ENCODE peak calls at places on chromosomes 7 and 10, in nine cellular contexts. One of them, this sample, is unnamed.

GRCh38 chr7:30505174-30505697 is 607 bp upstream of the GGCT start:
- ATAC-seq in right lobe of liver: no peak
- ATAC-seq in PC-3: peak; percentile 16
- ATAC-seq in heart left ventricle: peak; percentile 23
- ATAC-seq in IMR-90: peak; percentile 42
- ATAC-seq in left lung: peak; percentile 11
- ATAC-seq in pancreas: peak; percentile 34
- ATAC-seq in gastrocnemius medialis: no peak
- ATAC-seq in lung: no peak
- ATAC-seq in this sample: no peak

GRCh38 chr10:110865184-110865803 is 6.4 kb upstream of the PDCD4 start:
- ATAC-seq in IMR-90: peak; percentile 80
- ATAC-seq in pancreas: no peak
- ATAC-seq in left lung: peak; percentile 78
- ATAC-seq in gastrocnemius medialis: peak; percentile 60
- ATAC-seq in right lobe of liver: peak; percentile 32
- ATAC-seq in lung: peak; percentile 29
- ATAC-seq in heart left ventricle: peak; percentile 53
- ATAC-seq in PC-3: peak; percentile 98
- ATAC-seq in this sample: peak; percentile 72

GRCh38 chr10:29881336-29881751 is 178.0 kb downstream of the JCAD start:
- ATAC-seq in left lung: peak; percentile 16
- ATAC-seq in gastrocnemius medialis: peak; percentile 60
- ATAC-seq in IMR-90: no peak
- ATAC-seq in PC-3: no peak
- ATAC-seq in lung: no peak
- ATAC-seq in right lobe of liver: no peak
- ATAC-seq in pancreas: no peak
- ATAC-seq in heart left ventricle: peak; percentile 81
- ATAC-seq in this sample: peak; percentile 78

GRCh38 chr10:21981118-21981517 is 22.4 kb downstream of the DNAJC1 start:
- ATAC-seq in gastrocnemius medialis: no peak
- ATAC-seq in lung: no peak
- ATAC-seq in pancreas: no peak
- ATAC-seq in IMR-90: no peak
- ATAC-seq in right lobe of liver: no peak
- ATAC-seq in heart left ventricle: no peak
- ATAC-seq in PC-3: no peak
- ATAC-seq in left lung: no peak
- ATAC-seq in this sample: no peak

GRCh38 chr7:47622586-47622945 is 40.7 kb upstream of the TNS3 start:
- ATAC-seq in right lobe of liver: no peak
- ATAC-seq in gastrocnemius medialis: no peak
- ATAC-seq in pancreas: no peak
- ATAC-seq in IMR-90: no peak
- ATAC-seq in lung: no peak
- ATAC-seq in PC-3: no peak
- ATAC-seq in left lung: no peak
- ATAC-seq in heart left ventricle: no peak
- ATAC-seq in this sample: no peak

GRCh38 chr7:21238717-21239116 is 189.2 kb upstream of the SP4 start:
- ATAC-seq in pancreas: no peak
- ATAC-seq in right lobe of liver: no peak
- ATAC-seq in IMR-90: no peak
- ATAC-seq in PC-3: no peak
- ATAC-seq in gastrocnemius medialis: no peak
- ATAC-seq in left lung: no peak
- ATAC-seq in lung: no peak
- ATAC-seq in heart left ventricle: no peak
- ATAC-seq in this sample: no peak

GRCh38 chr10:70537398-70538194 is 59.0 kb downstream of the PALD1 start:
- ATAC-seq in left lung: peak; percentile 60
- ATAC-seq in PC-3: peak; percentile 59
- ATAC-seq in IMR-90: no peak
- ATAC-seq in right lobe of liver: peak; percentile 14
- ATAC-seq in lung: no peak
- ATAC-seq in gastrocnemius medialis: no peak
- ATAC-seq in pancreas: no peak
- ATAC-seq in heart left ventricle: no peak
- ATAC-seq in this sample: no peak

GRCh38 chr7:2247141-2247985 is 5.3 kb downstream of the NUDT1 start:
- ATAC-seq in pancreas: no peak
- ATAC-seq in PC-3: no peak
- ATAC-seq in IMR-90: peak; percentile 19
- ATAC-seq in lung: no peak
- ATAC-seq in heart left ventricle: peak; percentile 25
- ATAC-seq in gastrocnemius medialis: no peak
- ATAC-seq in left lung: peak; percentile 31
- ATAC-seq in right lobe of liver: peak; percentile 27
- ATAC-seq in this sample: no peak

GRCh38 chr7:86469680-86470295 is 173.9 kb upstream of the GRM3 start:
- ATAC-seq in gastrocnemius medialis: no peak
- ATAC-seq in right lobe of liver: peak; percentile 99
- ATAC-seq in IMR-90: no peak
- ATAC-seq in left lung: peak; percentile 90
- ATAC-seq in heart left ventricle: no peak
- ATAC-seq in lung: no peak
- ATAC-seq in pancreas: peak; percentile 76
- ATAC-seq in PC-3: peak; percentile 85
- ATAC-seq in this sample: no peak

GRCh38 chr10:22992075-22992474 is 64.2 kb downstream of the ARMC3 start:
- ATAC-seq in lung: no peak
- ATAC-seq in pancreas: no peak
- ATAC-seq in IMR-90: no peak
- ATAC-seq in PC-3: no peak
- ATAC-seq in right lobe of liver: no peak
- ATAC-seq in gastrocnemius medialis: no peak
- ATAC-seq in left lung: no peak
- ATAC-seq in heart left ventricle: no peak
- ATAC-seq in this sample: no peak

GRCh38 chr10:116070743-116071320 is 202.2 kb downstream of the GFRA1 start:
- ATAC-seq in left lung: no peak
- ATAC-seq in PC-3: no peak
- ATAC-seq in heart left ventricle: no peak
- ATAC-seq in IMR-90: no peak
- ATAC-seq in pancreas: no peak
- ATAC-seq in lung: no peak
- ATAC-seq in gastrocnemius medialis: peak; percentile 36
- ATAC-seq in right lobe of liver: peak; percentile 58
- ATAC-seq in this sample: no peak

GRCh38 chr10:74419491-74420466 is 268.8 kb downstream of the ADK start:
- ATAC-seq in lung: no peak
- ATAC-seq in gastrocnemius medialis: no peak
- ATAC-seq in IMR-90: no peak
- ATAC-seq in PC-3: peak; percentile 70
- ATAC-seq in pancreas: no peak
- ATAC-seq in heart left ventricle: no peak
- ATAC-seq in left lung: peak; percentile 24
- ATAC-seq in right lobe of liver: no peak
- ATAC-seq in this sample: no peak

GRCh38 chr7:28068811-28069216 is 111.8 kb downstream of the JAZF1 start:
- ATAC-seq in pancreas: no peak
- ATAC-seq in left lung: no peak
- ATAC-seq in lung: no peak
- ATAC-seq in PC-3: peak; percentile 73
- ATAC-seq in gastrocnemius medialis: no peak
- ATAC-seq in right lobe of liver: no peak
- ATAC-seq in heart left ventricle: no peak
- ATAC-seq in IMR-90: peak; percentile 42
- ATAC-seq in this sample: no peak

GRCh38 chr10:99564361-99564760 is 31.6 kb downstream of the NKX2-3 start:
- ATAC-seq in IMR-90: no peak
- ATAC-seq in gastrocnemius medialis: no peak
- ATAC-seq in PC-3: no peak
- ATAC-seq in pancreas: no peak
- ATAC-seq in heart left ventricle: no peak
- ATAC-seq in right lobe of liver: no peak
- ATAC-seq in left lung: no peak
- ATAC-seq in lung: no peak
- ATAC-seq in this sample: no peak

GRCh38 chr7:140537750-140538482 is 58.6 kb upstream of the MKRN1 start:
- ATAC-seq in PC-3: no peak
- ATAC-seq in lung: no peak
- ATAC-seq in gastrocnemius medialis: no peak
- ATAC-seq in IMR-90: no peak
- ATAC-seq in right lobe of liver: no peak
- ATAC-seq in pancreas: no peak
- ATAC-seq in heart left ventricle: no peak
- ATAC-seq in left lung: peak; percentile 12
- ATAC-seq in this sample: no peak

GRCh38 chr7:1403844-1404404 is 55.3 kb downstream of the MICALL2 start:
- ATAC-seq in pancreas: no peak
- ATAC-seq in right lobe of liver: no peak
- ATAC-seq in heart left ventricle: peak; percentile 41
- ATAC-seq in PC-3: peak; percentile 71
- ATAC-seq in IMR-90: peak; percentile 91
- ATAC-seq in gastrocnemius medialis: no peak
- ATAC-seq in left lung: peak; percentile 25
- ATAC-seq in lung: no peak
- ATAC-seq in this sample: no peak

GRCh38 chr10:90018819-90019218 is 317.4 kb downstream of the KIF20B start:
- ATAC-seq in pancreas: no peak
- ATAC-seq in heart left ventricle: no peak
- ATAC-seq in PC-3: no peak
- ATAC-seq in lung: no peak
- ATAC-seq in right lobe of liver: no peak
- ATAC-seq in left lung: no peak
- ATAC-seq in gastrocnemius medialis: no peak
- ATAC-seq in IMR-90: no peak
- ATAC-seq in this sample: no peak

GRCh38 chr10:122514045-122514840 is 46.3 kb upstream of the DMBT1 start:
- ATAC-seq in heart left ventricle: no peak
- ATAC-seq in right lobe of liver: no peak
- ATAC-seq in lung: no peak
- ATAC-seq in pancreas: no peak
- ATAC-seq in left lung: no peak
- ATAC-seq in gastrocnemius medialis: no peak
- ATAC-seq in PC-3: no peak
- ATAC-seq in IMR-90: peak; percentile 42
- ATAC-seq in this sample: no peak
- H3K27ac ChIP-seq in heart left ventricle: no peak overlapping the region
- H3K27ac ChIP-seq in right lobe of liver: no peak overlapping the region
- H3K27ac ChIP-seq in lung: no peak overlapping the region
- H3K27ac ChIP-seq in pancreas: no peak overlapping the region
- H3K27ac ChIP-seq in left lung: no peak overlapping the region
- H3K27ac ChIP-seq in gastrocnemius medialis: no peak overlapping the region
- H3K27ac ChIP-seq in PC-3: no peak overlapping the region
- H3K27ac ChIP-seq in IMR-90: no peak overlapping the region
- H3K27ac ChIP-seq in this sample: peak overlapping the region; percentile 42

GRCh38 chr7:45080265-45080957 is 8.4 kb downstream of the NACAD start:
- ATAC-seq in heart left ventricle: peak; percentile 7
- ATAC-seq in gastrocnemius medialis: no peak
- ATAC-seq in lung: no peak
- ATAC-seq in left lung: no peak
- ATAC-seq in right lobe of liver: peak; percentile 40
- ATAC-seq in IMR-90: peak; percentile 13
- ATAC-seq in pancreas: no peak
- ATAC-seq in PC-3: no peak
- ATAC-seq in this sample: no peak

GRCh38 chr7:45082031-45082830 is 6.5 kb downstream of the NACAD start:
- ATAC-seq in right lobe of liver: no peak
- ATAC-seq in heart left ventricle: peak; percentile 29
- ATAC-seq in gastrocnemius medialis: no peak
- ATAC-seq in left lung: no peak
- ATAC-seq in IMR-90: peak; percentile 40
- ATAC-seq in lung: peak; percentile 16
- ATAC-seq in pancreas: no peak
- ATAC-seq in PC-3: no peak
- ATAC-seq in this sample: peak; percentile 24

GRCh38 chr7:45081670-45081974 is 7.1 kb downstream of the NACAD start:
- ATAC-seq in IMR-90: no peak
- ATAC-seq in left lung: no peak
- ATAC-seq in lung: no peak
- ATAC-seq in heart left ventricle: no peak
- ATAC-seq in right lobe of liver: no peak
- ATAC-seq in pancreas: no peak
- ATAC-seq in gastrocnemius medialis: no peak
- ATAC-seq in PC-3: no peak
- ATAC-seq in this sample: no peak

GRCh38 chr7:45082831-45083331 is 5.9 kb downstream of the NACAD start:
- ATAC-seq in left lung: no peak
- ATAC-seq in IMR-90: no peak
- ATAC-seq in pancreas: no peak
- ATAC-seq in PC-3: peak; percentile 49
- ATAC-seq in heart left ventricle: no peak
- ATAC-seq in gastrocnemius medialis: no peak
- ATAC-seq in right lobe of liver: no peak
- ATAC-seq in lung: no peak
- ATAC-seq in this sample: no peak

GRCh38 chr7:45080958-45081669 is 7.7 kb downstream of the NACAD start:
- ATAC-seq in IMR-90: no peak
- ATAC-seq in PC-3: no peak
- ATAC-seq in left lung: no peak
- ATAC-seq in heart left ventricle: no peak
- ATAC-seq in gastrocnemius medialis: no peak
- ATAC-seq in right lobe of liver: no peak
- ATAC-seq in pancreas: no peak
- ATAC-seq in lung: no peak
- ATAC-seq in this sample: no peak
- H3K27ac ChIP-seq in IMR-90: no peak overlapping the region
- H3K27ac ChIP-seq in PC-3: no peak overlapping the region
- H3K27ac ChIP-seq in left lung: no peak overlapping the region
- H3K27ac ChIP-seq in heart left ventricle: no peak overlapping the region
- H3K27ac ChIP-seq in gastrocnemius medialis: no peak overlapping the region
- H3K27ac ChIP-seq in right lobe of liver: no peak overlapping the region
- H3K27ac ChIP-seq in pancreas: no peak overlapping the region
- H3K27ac ChIP-seq in lung: no peak overlapping the region
- H3K27ac ChIP-seq in this sample: no peak overlapping the region

DNA sequence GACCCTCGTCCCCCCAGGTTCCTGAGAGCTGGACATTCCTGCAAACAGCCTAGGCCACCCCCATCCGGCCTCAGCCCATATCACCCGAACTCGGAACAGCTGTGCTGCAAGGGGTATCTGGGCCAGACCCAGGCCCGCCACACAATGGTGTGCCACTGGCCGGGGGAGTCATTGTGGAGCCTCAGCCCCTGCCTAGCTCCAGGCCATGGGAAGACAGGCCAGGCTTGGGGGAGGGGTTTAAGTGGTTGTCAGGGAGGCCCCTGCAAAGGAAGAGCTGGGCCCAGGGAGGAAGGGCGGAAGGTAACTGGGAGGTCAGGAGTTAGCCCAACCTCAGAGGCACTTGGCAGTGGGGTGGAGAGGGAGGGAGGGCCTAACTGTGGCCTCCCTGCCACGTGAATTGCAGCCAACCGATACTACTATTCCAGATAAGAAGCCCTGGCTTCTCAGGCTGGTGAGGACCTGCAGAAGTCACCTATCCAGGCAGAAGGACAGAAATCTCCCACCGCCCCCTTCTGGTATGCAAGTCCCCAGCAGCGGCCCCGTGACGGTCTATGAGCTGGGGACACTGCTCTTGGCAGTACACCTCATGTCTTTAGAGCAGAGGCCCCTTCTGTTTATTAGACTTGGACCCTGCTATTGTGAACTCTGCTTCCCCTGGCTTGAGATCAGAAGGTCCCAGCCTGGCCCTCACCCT is 26.8 kb downstream of the VSIR start:
- ATAC-seq in pancreas: peak; percentile 74
- ATAC-seq in lung: no peak
- ATAC-seq in PC-3: no peak
- ATAC-seq in heart left ventricle: peak; percentile 68
- ATAC-seq in IMR-90: no peak
- ATAC-seq in gastrocnemius medialis: peak; percentile 6
- ATAC-seq in right lobe of liver: peak; percentile 49
- ATAC-seq in left lung: peak; percentile 72
- ATAC-seq in this sample: no peak
- H3K27ac ChIP-seq in pancreas: peak overlapping the region; percentile 63
- H3K27ac ChIP-seq in lung: peak overlapping the region; percentile 90
- H3K27ac ChIP-seq in PC-3: no peak overlapping the region
- H3K27ac ChIP-seq in heart left ventricle: peak overlapping the region; percentile 81
- H3K27ac ChIP-seq in IMR-90: no peak overlapping the region
- H3K27ac ChIP-seq in gastrocnemius medialis: peak overlapping the region; percentile 70
- H3K27ac ChIP-seq in right lobe of liver: peak overlapping the region; percentile 53
- H3K27ac ChIP-seq in left lung: peak overlapping the region; percentile 71
- H3K27ac ChIP-seq in this sample: peak overlapping the region; percentile 72

GRCh38 chr10:62044569-62044968 is 143.1 kb downstream of the ARID5B start:
- ATAC-seq in lung: no peak
- ATAC-seq in right lobe of liver: no peak
- ATAC-seq in heart left ventricle: no peak
- ATAC-seq in pancreas: no peak
- ATAC-seq in IMR-90: no peak
- ATAC-seq in left lung: no peak
- ATAC-seq in gastrocnemius medialis: no peak
- ATAC-seq in PC-3: no peak
- ATAC-seq in this sample: no peak
- H3K27ac ChIP-seq in lung: no peak overlapping the region
- H3K27ac ChIP-seq in right lobe of liver: no peak overlapping the region
- H3K27ac ChIP-seq in heart left ventricle: peak overlapping the region; percentile 87
- H3K27ac ChIP-seq in pancreas: no peak overlapping the region
- H3K27ac ChIP-seq in IMR-90: peak overlapping the region; percentile 80
- H3K27ac ChIP-seq in left lung: no peak overlapping the region
- H3K27ac ChIP-seq in gastrocnemius medialis: peak overlapping the region; percentile 96
- H3K27ac ChIP-seq in PC-3: no peak overlapping the region
- H3K27ac ChIP-seq in this sample: no peak overlapping the region